ENCODE peak calls at places on chromosome 11, in five cellular contexts. D, M, N, Q and T are unnamed samples.
A peak's percentile ranks its signal among the peaks of the same experiment; 100 is the strongest.

GRCh38 chr11:84628871-84629625 is 998.1 kb downstream of the DLG2 start:
- DNase-seq in D (no peak), M (no peak), N (no peak), Q (no peak), T (no peak)

GRCh38 chr11:27234043-27234668 is 128.9 kb downstream of the CCDC34 start:
- DNase-seq in D (no peak), M (peak; percentile 57), N (peak; percentile 82), Q (peak; percentile 91), T (no peak)

GRCh38 chr11:134913391-134913790 is 501.3 kb upstream of the B3GAT1 start:
- DNase-seq in D (no peak), M (no peak), N (no peak), Q (no peak), T (no peak)

GRCh38 chr11:134562941-134563471 is 151.0 kb upstream of the B3GAT1 start:
- DNase-seq in D (no peak), M (no peak), N (no peak), Q (no peak), T (no peak)

GRCh38 chr11:47551086-47551485 is 1.8 kb downstream of the CELF1 start:
- DNase-seq in D (no peak), M (peak; percentile 32), N (peak; percentile 57), Q (no peak), T (no peak)

GRCh38 chr11:111384494-111384893 is 5.4 kb upstream of the POU2AF1 start:
- DNase-seq in D (no peak), M (no peak), N (no peak), Q (no peak), T (no peak)

GRCh38 chr11:20367313-20367948 is 3.9 kb downstream of the HTATIP2 start:
- DNase-seq in D (no peak), M (peak; percentile 28), N (peak; percentile 24), Q (no peak), T (no peak)

GRCh38 chr11:106840146-106840545 is 178.1 kb downstream of the GUCY1A2 start:
- DNase-seq in D (no peak), M (no peak), N (no peak), Q (no peak), T (no peak)

GRCh38 chr11:68665471-68665870 is 18.9 kb upstream of the GAL start:
- DNase-seq in D (no peak), M (no peak), N (no peak), Q (no peak), T (no peak)

GRCh38 chr11:110125632-110126031 is 32.4 kb downstream of the ZC3H12C start:
- DNase-seq in D (no peak), M (no peak), N (peak; percentile 44), Q (no peak), T (no peak)

GRCh38 chr11:60348116-60348515 is 21.1 kb downstream of the MS4A6E start:
- DNase-seq in D (no peak), M (no peak), N (no peak), Q (no peak), T (no peak)

GRCh38 chr11:129828301-129828836 is 12.7 kb downstream of the TMEM45B start:
- DNase-seq in D (no peak), M (no peak), N (peak; percentile 93), Q (no peak), T (no peak)
- TF ChIP-seq SUZ12 in D (no peak), M (no peak), N (no peak), Q (no peak), T (no peak)

GRCh38 chr11:65100674-65101350 is 4.8 kb downstream of the VPS51 start:
- DNase-seq in D (no peak), M (no peak), N (no peak), Q (no peak), T (no peak)

GRCh38 chr11:65096926-65097325 is 912 bp downstream of the VPS51 start:
- DNase-seq in D (no peak), M (no peak), N (no peak), Q (no peak), T (no peak)

GRCh38 chr11:65095427-65095826 is 587 bp upstream of the VPS51 start:
- DNase-seq in D (no peak), M (no peak), N (no peak), Q (no peak), T (no peak)

GRCh38 chr11:65090628-65091027 is 5.4 kb upstream of the VPS51 start:
- DNase-seq in D (no peak), M (no peak), N (no peak), Q (no peak), T (no peak)

GRCh38 chr11:65095974-65096806 is at the start of gene VPS51:
- DNase-seq in D (peak; percentile 87), M (peak; percentile 90), N (peak; percentile 87), Q (peak; percentile 51), T (peak; percentile 70)
- TF ChIP-seq SUZ12 in D (no peak), M (no peak), N (no peak), Q (no peak), T (no peak)

GRCh38 chr11:116948375-116948774 is 111.0 kb upstream of the APOA1 start:
- DNase-seq in D (no peak), M (no peak), N (no peak), Q (no peak), T (no peak)
- TF ChIP-seq SUZ12 in D (no peak), M (no peak), N (no peak), Q (no peak), T (no peak)

GRCh38 chr11:62432695-62433094 is 13.9 kb downstream of the SCGB1A1 start:
- DNase-seq in D (no peak), M (no peak), N (peak; percentile 71), Q (no peak), T (no peak)

GRCh38 chr11:62433553-62434301 is 14.9 kb downstream of the SCGB1A1 start:
- DNase-seq in D (no peak), M (no peak), N (no peak), Q (no peak), T (no peak)

GRCh38 chr11:62435741-62436485 is 17.1 kb downstream of the SCGB1A1 start:
- DNase-seq in D (no peak), M (no peak), N (no peak), Q (no peak), T (no peak)

GRCh38 chr11:62431171-62431895 is 12.5 kb downstream of the SCGB1A1 start:
- DNase-seq in D (no peak), M (no peak), N (no peak), Q (no peak), T (no peak)

DNA sequence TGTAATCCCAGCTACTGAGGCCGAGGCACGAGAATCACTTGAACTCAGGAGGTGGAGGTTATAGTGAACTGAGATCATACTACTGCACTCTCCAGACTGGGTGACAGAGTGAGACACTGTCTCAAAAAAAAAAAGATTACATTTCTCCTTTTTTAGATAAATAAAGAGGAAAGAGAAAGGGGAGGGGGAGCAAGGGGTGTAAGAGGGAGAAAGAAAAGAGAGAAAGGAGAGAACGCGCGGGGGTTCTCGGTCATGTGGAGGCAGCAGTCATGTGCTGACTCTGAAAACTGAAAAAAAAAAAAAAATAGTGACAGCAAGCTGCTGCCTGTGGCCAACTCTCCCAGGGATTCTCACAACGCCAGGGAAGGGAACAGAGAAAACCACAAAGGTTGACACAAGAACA is 14.3 kb downstream of the SCGB1A1 start:
- DNase-seq in D (no peak), M (no peak), N (no peak), Q (no peak), T (no peak)
- TF ChIP-seq SUZ12 in D (no peak), M (no peak), N (no peak), Q (no peak), T (no peak)

DNA sequence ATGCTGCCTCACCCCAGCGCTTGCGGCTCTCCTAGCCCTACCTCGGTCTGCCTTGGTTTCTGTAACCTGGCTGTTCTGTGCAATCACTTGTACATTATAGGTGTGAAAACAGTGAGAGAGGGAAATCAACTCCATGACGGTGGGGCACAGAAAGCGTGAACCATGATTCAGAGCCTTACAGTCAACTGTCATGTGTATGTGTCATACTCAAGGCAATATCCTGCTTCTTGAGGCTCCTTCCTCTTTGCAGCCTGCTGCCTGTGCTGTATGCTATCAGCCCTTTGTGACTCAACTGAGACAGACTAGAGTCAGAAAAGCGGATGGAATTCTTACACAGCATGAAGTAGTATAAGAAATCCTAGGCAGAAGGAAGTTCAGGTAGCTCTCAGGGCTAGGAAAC is 2.1 kb downstream of the NRIP3 start:
- DNase-seq in D (no peak), M (no peak), N (no peak), Q (no peak), T (no peak)
- TF ChIP-seq SUZ12 in D (no peak), M (no peak), N (no peak), Q (no peak), T (no peak)

DNA sequence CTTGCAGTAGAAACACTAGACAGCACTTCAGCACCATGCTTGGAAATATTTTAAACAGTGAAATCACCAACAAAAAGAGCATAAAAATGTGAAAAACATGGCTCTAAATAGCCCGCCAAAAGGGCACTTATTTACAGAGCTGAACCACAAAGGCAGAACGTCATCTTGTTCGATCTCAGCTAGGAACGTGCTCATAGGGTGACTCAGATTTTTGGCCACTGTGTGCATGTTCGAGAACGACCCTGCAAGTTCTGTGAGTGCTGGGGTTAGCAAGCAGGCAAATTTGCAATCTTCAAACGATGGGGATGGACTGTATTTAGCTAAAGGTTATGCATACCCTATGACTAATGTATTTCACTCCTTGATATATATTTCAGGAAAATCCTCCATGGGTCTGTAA is 30.6 kb downstream of the OR2AT4 start:
- DNase-seq in D (no peak), M (no peak), N (no peak), Q (no peak), T (no peak)
- TF ChIP-seq SUZ12 in D (no peak), M (no peak), N (no peak), Q (no peak), T (no peak)

DNA sequence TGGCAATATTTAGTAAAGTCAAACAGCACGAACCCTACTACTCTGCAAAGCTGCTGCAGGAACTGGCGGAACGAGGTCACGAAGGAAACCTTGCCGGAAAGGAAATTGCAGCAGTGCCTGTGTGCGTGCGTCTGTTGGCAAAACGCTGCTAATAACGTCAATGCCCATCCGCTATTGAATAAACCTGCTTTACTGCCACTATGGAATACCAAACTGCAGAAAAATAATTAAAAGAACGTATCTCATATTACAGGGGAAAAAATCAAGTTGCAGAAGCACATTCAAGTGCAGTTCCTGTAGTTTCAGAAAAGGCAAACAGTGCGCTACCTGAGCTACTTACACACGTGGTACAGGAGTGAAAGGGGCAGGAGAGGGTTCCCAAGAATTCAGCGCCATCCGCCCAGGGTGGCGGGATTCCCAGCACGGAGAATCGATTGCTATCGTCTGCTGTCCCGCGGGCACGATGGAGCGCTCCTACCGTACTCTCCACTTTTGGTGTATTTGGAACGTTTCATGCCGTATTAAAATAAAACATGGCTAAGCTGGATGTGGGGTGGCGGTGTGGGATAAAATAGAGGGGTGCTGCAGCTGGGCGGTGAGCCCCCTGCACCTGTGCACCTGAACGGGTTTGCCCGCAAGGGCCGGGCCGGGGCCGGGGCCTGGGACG is 516 bp upstream of the NADSYN1 start:
- DNase-seq in D (no peak), M (no peak), N (peak; percentile 11), Q (no peak), T (no peak)
- TF ChIP-seq SUZ12 in D (no peak), M (no peak), N (no peak), Q (no peak), T (no peak)